ENCODE peak calls at places on chromosome 19, in four cellular contexts. One of them, this sample, is unnamed.

GRCh38 chr19:56108447-56109195 is 12.5 kb downstream of the ZNF787 start:
- DNase-seq in AG04450: no peak
- DNase-seq in Peyer's patch: no peak
- DNase-seq in upper lobe of left lung: no peak
- DNase-seq in this sample: peak

GRCh38 chr19:38679839-38680238 is 32.4 kb downstream of the ACTN4 start:
- DNase-seq in AG04450: no peak
- DNase-seq in Peyer's patch: no peak
- DNase-seq in upper lobe of left lung: no peak
- DNase-seq in this sample: no peak

GRCh38 chr19:38562096-38562495 is 55.7 kb downstream of the MAP4K1 start:
- DNase-seq in upper lobe of left lung: no peak
- DNase-seq in AG04450: no peak
- DNase-seq in Peyer's patch: no peak
- DNase-seq in this sample: no peak

GRCh38 chr19:4390017-4390861 is 10.1 kb downstream of the SH3GL1 start:
- DNase-seq in Peyer's patch: no peak
- DNase-seq in AG04450: no peak
- DNase-seq in upper lobe of left lung: peak
- DNase-seq in this sample: no peak

GRCh38 chr19:5539431-5539833 is 28.3 kb downstream of the TINCR start:
- DNase-seq in AG04450: no peak
- DNase-seq in upper lobe of left lung: no peak
- DNase-seq in Peyer's patch: no peak
- DNase-seq in this sample: no peak

GRCh38 chr19:58001895-58002369 is 688 bp downstream of the ZNF606 start:
- DNase-seq in upper lobe of left lung: no peak
- DNase-seq in AG04450: no peak
- DNase-seq in Peyer's patch: no peak
- DNase-seq in this sample: no peak

GRCh38 chr19:38556521-38557174 is 61.1 kb downstream of the MAP4K1 start:
- DNase-seq in Peyer's patch: no peak
- DNase-seq in AG04450: no peak
- DNase-seq in upper lobe of left lung: no peak
- DNase-seq in this sample: no peak

GRCh38 chr19:10952809-10953208 is 8.0 kb upstream of the SMARCA4 start:
- DNase-seq in Peyer's patch: peak
- DNase-seq in AG04450: no peak
- DNase-seq in upper lobe of left lung: peak
- DNase-seq in this sample: no peak

GRCh38 chr19:44869728-44870470 is 21.2 kb upstream of the TOMM40 start:
- DNase-seq in Peyer's patch: no peak
- DNase-seq in upper lobe of left lung: peak
- DNase-seq in AG04450: peak
- DNase-seq in this sample: peak

GRCh38 chr19:46413262-46414031 is at the start of gene CCDC8:
- DNase-seq in upper lobe of left lung: peak
- DNase-seq in AG04450: peak
- DNase-seq in Peyer's patch: no peak
- DNase-seq in this sample: peak

GRCh38 chr19:15213715-15214381 is 13.1 kb upstream of the NOTCH3 start:
- DNase-seq in upper lobe of left lung: no peak
- DNase-seq in AG04450: no peak
- DNase-seq in Peyer's patch: no peak
- DNase-seq in this sample: no peak

GRCh38 chr19:47230122-47230920 is 678 bp downstream of the BBC3 start:
- DNase-seq in Peyer's patch: peak
- DNase-seq in AG04450: no peak
- DNase-seq in upper lobe of left lung: peak
- DNase-seq in this sample: peak

GRCh38 chr19:41339936-41340335 is 13.8 kb downstream of the TGFB1 start:
- DNase-seq in Peyer's patch: no peak
- DNase-seq in AG04450: no peak
- DNase-seq in upper lobe of left lung: no peak
- DNase-seq in this sample: no peak

GRCh38 chr19:10006335-10006708 is 4.0 kb downstream of the COL5A3 start:
- DNase-seq in Peyer's patch: no peak
- DNase-seq in upper lobe of left lung: no peak
- DNase-seq in AG04450: no peak
- DNase-seq in this sample: no peak

GRCh38 chr19:45985321-45985720 is 9.9 kb upstream of the CCDC61 start:
- DNase-seq in Peyer's patch: no peak
- DNase-seq in AG04450: no peak
- DNase-seq in upper lobe of left lung: no peak
- DNase-seq in this sample: no peak

GRCh38 chr19:48999481-49000325 is 6.0 kb downstream of the RUVBL2 start:
- DNase-seq in upper lobe of left lung: peak
- DNase-seq in AG04450: peak
- DNase-seq in Peyer's patch: peak
- DNase-seq in this sample: no peak

GRCh38 chr19:42281175-42282035 is 12.4 kb downstream of the CIC start:
- DNase-seq in upper lobe of left lung: no peak
- DNase-seq in AG04450: no peak
- DNase-seq in Peyer's patch: no peak
- DNase-seq in this sample: no peak

GRCh38 chr19:4121815-4122214 is 2.1 kb downstream of the MAP2K2 start:
- DNase-seq in Peyer's patch: no peak
- DNase-seq in upper lobe of left lung: no peak
- DNase-seq in AG04450: no peak
- DNase-seq in this sample: no peak

GRCh38 chr19:45125975-45126493 is 33.1 kb downstream of the PPP1R37 start:
- DNase-seq in AG04450: peak
- DNase-seq in upper lobe of left lung: peak
- DNase-seq in Peyer's patch: peak
- DNase-seq in this sample: peak

GRCh38 chr19:38658462-38659306 is 11.2 kb downstream of the ACTN4 start:
- DNase-seq in upper lobe of left lung: peak
- DNase-seq in Peyer's patch: no peak
- DNase-seq in AG04450: peak
- DNase-seq in this sample: no peak

GRCh38 chr19:4318460-4318859 is 14.1 kb downstream of the FSD1 start:
- DNase-seq in Peyer's patch: no peak
- DNase-seq in upper lobe of left lung: no peak
- DNase-seq in AG04450: no peak
- DNase-seq in this sample: no peak

GRCh38 chr19:45331411-45331810 is 8.7 kb upstream of the CKM start:
- DNase-seq in upper lobe of left lung: no peak
- DNase-seq in AG04450: no peak
- DNase-seq in Peyer's patch: no peak
- DNase-seq in this sample: no peak

GRCh38 chr19:31127132-31127967 is 221.9 kb downstream of the TSHZ3 start:
- DNase-seq in upper lobe of left lung: no peak
- DNase-seq in Peyer's patch: no peak
- DNase-seq in AG04450: peak
- DNase-seq in this sample: no peak

GRCh38 chr19:42965204-42965603 is 28.2 kb upstream of the PSG7 start:
- DNase-seq in upper lobe of left lung: no peak
- DNase-seq in Peyer's patch: no peak
- DNase-seq in AG04450: peak
- DNase-seq in this sample: no peak

GRCh38 chr19:31938675-31939074 is 406.7 kb upstream of the ZNF507 start:
- DNase-seq in Peyer's patch: no peak
- DNase-seq in AG04450: no peak
- DNase-seq in upper lobe of left lung: no peak
- DNase-seq in this sample: no peak

GRCh38 chr19:4914736-4915501 is 5.6 kb downstream of the UHRF1 start:
- DNase-seq in upper lobe of left lung: peak
- DNase-seq in AG04450: peak
- DNase-seq in Peyer's patch: peak
- DNase-seq in this sample: no peak

GRCh38 chr19:44738603-44739585 is 9.6 kb upstream of the BCL3 start:
- DNase-seq in Peyer's patch: peak
- DNase-seq in upper lobe of left lung: peak
- DNase-seq in AG04450: no peak
- DNase-seq in this sample: no peak

GRCh38 chr19:50050406-50051223 is 24.8 kb downstream of the ZNF473 start:
- DNase-seq in AG04450: peak
- DNase-seq in Peyer's patch: peak
- DNase-seq in upper lobe of left lung: peak
- DNase-seq in this sample: peak

GRCh38 chr19:55248704-55249103 is 10.1 kb downstream of the PPP6R1 start:
- DNase-seq in Peyer's patch: no peak
- DNase-seq in AG04450: no peak
- DNase-seq in upper lobe of left lung: no peak
- DNase-seq in this sample: no peak

GRCh38 chr19:40313229-40313983 is 28.3 kb upstream of the AKT2 start:
- DNase-seq in AG04450: no peak
- DNase-seq in upper lobe of left lung: no peak
- DNase-seq in Peyer's patch: no peak
- DNase-seq in this sample: no peak

GRCh38 chr19:42442833-42443232 is at the start of gene CXCL17:
- DNase-seq in Peyer's patch: no peak
- DNase-seq in AG04450: no peak
- DNase-seq in upper lobe of left lung: peak
- DNase-seq in this sample: no peak

GRCh38 chr19:35693835-35694599 is 10.3 kb upstream of the ZBTB32 start:
- DNase-seq in upper lobe of left lung: peak
- DNase-seq in AG04450: peak
- DNase-seq in Peyer's patch: peak
- DNase-seq in this sample: peak

DNA sequence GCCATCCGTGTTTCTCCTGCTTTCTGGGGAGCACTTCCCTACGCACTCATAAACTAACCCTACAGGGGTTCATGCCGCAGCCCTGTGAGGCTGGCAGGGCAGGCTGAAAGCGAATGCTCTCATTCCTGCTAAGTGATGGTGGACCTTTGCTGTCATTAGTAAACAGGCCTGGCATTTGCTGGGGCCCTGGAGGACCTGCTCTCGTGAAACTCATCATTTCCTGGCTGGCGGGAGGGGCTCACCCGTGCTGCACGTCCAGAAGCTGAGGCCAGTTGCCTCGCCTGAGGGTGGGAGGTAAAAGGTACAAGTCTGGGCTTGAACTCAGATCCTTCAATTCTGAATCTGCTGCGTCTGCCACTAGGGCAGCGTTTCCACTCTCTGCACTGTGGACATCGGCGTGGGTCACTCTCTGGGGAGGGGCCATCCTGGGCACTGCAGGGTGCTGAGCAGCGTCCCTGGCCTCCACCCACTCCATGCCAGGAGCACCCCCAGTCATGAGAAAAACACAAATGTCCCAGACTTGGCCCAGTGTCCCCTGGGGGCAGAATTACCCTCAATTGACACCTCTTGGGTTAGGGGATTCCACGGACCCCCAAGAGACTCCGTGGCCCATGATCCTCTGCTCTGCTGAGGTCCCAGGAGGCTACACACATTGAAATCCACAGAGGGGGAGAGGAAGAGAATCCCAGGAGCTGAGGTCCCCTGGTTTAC is 7.0 kb downstream of the MOB3A start:
- DNase-seq in upper lobe of left lung: no peak
- DNase-seq in Peyer's patch: no peak
- DNase-seq in AG04450: no peak
- DNase-seq in this sample: no peak
- TF ChIP-seq CTCF in upper lobe of left lung: no peak
- TF ChIP-seq CTCF in Peyer's patch: no peak
- TF ChIP-seq CTCF in AG04450: no peak
- TF ChIP-seq CTCF in this sample: no peak

GRCh38 chr19:7874080-7874856 is at the start of gene PRR36:
- DNase-seq in upper lobe of left lung: peak
- DNase-seq in Peyer's patch: peak
- DNase-seq in AG04450: no peak
- DNase-seq in this sample: peak

GRCh38 chr19:7873304-7874079 is 698 bp downstream of the PRR36 start:
- DNase-seq in AG04450: no peak
- DNase-seq in upper lobe of left lung: no peak
- DNase-seq in Peyer's patch: no peak
- DNase-seq in this sample: no peak

GRCh38 chr19:7877249-7877836 is 3.2 kb upstream of the PRR36 start:
- DNase-seq in Peyer's patch: no peak
- DNase-seq in upper lobe of left lung: no peak
- DNase-seq in AG04450: no peak
- DNase-seq in this sample: no peak

GRCh38 chr19:7872306-7873204 is 1.6 kb downstream of the PRR36 start:
- DNase-seq in Peyer's patch: peak
- DNase-seq in upper lobe of left lung: no peak
- DNase-seq in AG04450: no peak
- DNase-seq in this sample: no peak

DNA sequence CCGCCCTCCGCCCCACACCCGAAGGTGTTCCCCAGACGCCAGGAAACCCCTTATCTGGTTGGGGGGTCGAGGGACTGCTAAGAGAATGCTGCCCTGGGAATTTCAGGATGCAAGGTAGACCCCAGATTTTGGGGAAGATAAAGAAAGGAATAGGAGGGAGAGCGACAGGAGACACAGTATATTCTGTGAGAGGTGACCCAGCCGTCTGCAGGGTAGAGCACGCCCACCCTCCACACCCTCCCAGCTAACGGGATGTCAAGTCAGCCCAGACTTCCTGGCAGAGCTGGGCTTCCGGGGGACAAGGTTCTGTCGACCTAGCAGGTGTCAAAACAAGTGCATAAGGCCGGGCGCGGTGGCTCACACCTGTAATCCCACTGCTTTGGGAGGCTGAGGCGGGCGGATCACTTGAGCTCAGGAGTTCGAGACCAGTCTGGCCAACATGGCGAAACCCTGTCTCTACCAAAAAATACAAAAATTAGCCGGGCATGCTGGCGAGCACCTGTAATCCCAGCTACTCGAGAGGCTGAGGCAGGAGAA is 735 bp upstream of the PRR36 start:
- DNase-seq in Peyer's patch: no peak
- DNase-seq in AG04450: no peak
- DNase-seq in upper lobe of left lung: no peak
- DNase-seq in this sample: no peak
- TF ChIP-seq CTCF in Peyer's patch: no peak
- TF ChIP-seq CTCF in AG04450: no peak
- TF ChIP-seq CTCF in upper lobe of left lung: no peak
- TF ChIP-seq CTCF in this sample: no peak

GRCh38 chr19:7004313-7004931 is 16.8 kb downstream of the MBD3L2B start:
- DNase-seq in upper lobe of left lung: no peak
- DNase-seq in AG04450: no peak
- DNase-seq in Peyer's patch: no peak
- DNase-seq in this sample: no peak
- TF ChIP-seq CTCF in upper lobe of left lung: no peak
- TF ChIP-seq CTCF in AG04450: peak
- TF ChIP-seq CTCF in Peyer's patch: no peak
- TF ChIP-seq CTCF in this sample: peak

DNA sequence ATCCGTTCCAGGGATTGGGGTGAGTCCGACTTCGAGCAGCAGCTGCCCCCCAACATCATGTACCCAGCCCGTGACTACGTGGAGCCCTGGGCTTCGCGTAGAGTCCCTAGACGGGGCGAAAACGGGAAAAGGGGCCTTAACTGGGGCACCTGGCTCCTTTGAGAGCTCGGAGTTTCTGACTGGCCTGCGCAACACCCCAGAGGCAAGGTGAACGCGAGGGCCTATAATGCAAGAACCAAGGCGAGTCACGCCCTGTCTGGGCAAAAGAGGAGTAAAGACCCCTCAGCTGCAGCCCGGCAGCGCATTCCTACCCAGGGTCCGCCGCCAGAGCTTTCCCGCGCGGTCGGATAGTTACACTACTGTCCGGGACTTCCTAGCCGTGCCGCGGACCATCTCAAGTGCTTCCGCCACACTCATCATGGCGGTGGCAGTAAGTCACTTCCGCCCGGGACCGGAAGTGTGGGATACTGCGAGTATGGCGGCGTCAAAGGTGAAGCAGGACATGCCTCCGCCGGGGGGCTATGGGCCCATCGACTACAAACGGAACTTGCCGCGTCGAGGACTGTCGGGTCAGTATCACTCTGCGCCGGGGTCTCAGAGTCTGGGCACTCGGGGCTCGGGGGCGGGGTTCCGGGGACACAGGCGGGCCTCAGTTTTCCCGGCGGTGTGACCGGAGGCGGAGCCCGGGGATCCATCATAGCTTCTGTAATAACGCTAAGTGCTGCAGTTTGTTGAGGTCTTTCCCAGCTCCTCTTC is at the start of gene NDUFA13:
- DNase-seq in Peyer's patch: peak
- DNase-seq in upper lobe of left lung: peak
- DNase-seq in AG04450: peak
- DNase-seq in this sample: peak
- TF ChIP-seq CTCF in Peyer's patch: peak
- TF ChIP-seq CTCF in upper lobe of left lung: no peak
- TF ChIP-seq CTCF in AG04450: no peak
- TF ChIP-seq CTCF in this sample: no peak